ENCODE peak calls at places on chromosomes 13 and 19, in ten cellular contexts. D is stimulated activated CD4-positive, alpha-beta T cell treated with anti-CD3 and anti-CD28 coated beads, TNF-alpha, amount 100 ng/mL, for 1 hour; T is MM.1S; B is GM19239; J is dermis blood vessel endothelial cell; I is lower leg skin; P is T-helper 1 cell; U is globus pallidus; O is NCI-H774; E is kidney glomerular epithelial cell. M is an unnamed sample.

GRCh38 chr13:45242070-45242469 is 41.2 kb upstream of the KCTD4 start:
- DNase-seq in D (no peak), T (no peak), B (no peak), J (peak; percentile 60), I (no peak), P (no peak), U (no peak), O (no peak), E (no peak), M (peak; percentile 63)

GRCh38 chr19:55319786-55320185 is 5.4 kb downstream of the TMEM150B start:
- DNase-seq in D (no peak), T (no peak), B (no peak), J (peak; percentile 59), I (no peak), P (no peak), U (peak; percentile 26), O (no peak), E (no peak), M (peak; percentile 53)

GRCh38 chr19:16442386-16443276 is 29.1 kb downstream of the EPS15L1 start:
- DNase-seq in D (no peak), T (no peak), B (no peak), J (peak; percentile 52), I (no peak), P (no peak), U (no peak), O (peak; percentile 89), E (no peak), M (no peak)

GRCh38 chr19:40716031-40716654 is 543 bp downstream of the COQ8B start:
- DNase-seq in D (peak; percentile 48), T (no peak), B (no peak), J (peak; percentile 86), I (peak; percentile 76), P (peak; percentile 43), U (peak; percentile 22), O (no peak), E (peak; percentile 98), M (no peak)

GRCh38 chr19:48739835-48740704 is at the start of gene RASIP1:
- DNase-seq in D (no peak), T (no peak), B (no peak), J (peak; percentile 77), I (no peak), P (no peak), U (no peak), O (no peak), E (no peak), M (no peak)

GRCh38 chr13:59745395-59745788 is 418.3 kb downstream of the DIAPH3 start:
- DNase-seq in D (no peak), T (no peak), B (no peak), J (no peak), I (no peak), P (no peak), U (no peak), O (no peak), E (peak; percentile 29), M (no peak)

GRCh38 chr19:16180611-16181010 is 4.6 kb upstream of the FAM32A start:
- DNase-seq in D (no peak), T (no peak), B (no peak), J (no peak), I (no peak), P (no peak), U (no peak), O (no peak), E (no peak), M (no peak)

GRCh38 chr13:99987180-99988047 is 5.8 kb downstream of the ZIC2 start:
- DNase-seq in D (no peak), T (no peak), B (no peak), J (no peak), I (no peak), P (no peak), U (no peak), O (no peak), E (no peak), M (peak; percentile 83)

GRCh38 chr13:35994131-35994966 is 136.8 kb downstream of the DCLK1 start:
- DNase-seq in D (no peak), T (no peak), B (no peak), J (no peak), I (no peak), P (no peak), U (no peak), O (no peak), E (peak; percentile 45), M (peak; percentile 86)

GRCh38 chr13:22357132-22357531 is 686.3 kb downstream of the FGF9 start:
- DNase-seq in D (no peak), T (no peak), B (no peak), J (no peak), I (no peak), P (no peak), U (no peak), O (no peak), E (no peak), M (no peak)

GRCh38 chr19:3185482-3186376 is at the start of gene NCLN:
- DNase-seq in D (peak; percentile 89), T (peak; percentile 96), B (peak; percentile 86), J (peak; percentile 97), I (peak; percentile 94), P (peak; percentile 90), U (peak; percentile 98), O (peak; percentile 89), E (peak; percentile 99), M (peak; percentile 96)

GRCh38 chr19:1453525-1454371 is 3.8 kb downstream of the APC2 start:
- DNase-seq in D (no peak), T (no peak), B (no peak), J (peak; percentile 31), I (no peak), P (no peak), U (peak; percentile 99), O (peak; percentile 9), E (no peak), M (peak; percentile 60)

GRCh38 chr19:41324921-41325639 is 15.1 kb downstream of the CCDC97 start:
- DNase-seq in D (no peak), T (no peak), B (no peak), J (peak; percentile 86), I (peak; percentile 51), P (no peak), U (no peak), O (no peak), E (peak; percentile 66), M (no peak)

GRCh38 chr19:35704218-35704617 is at the start of gene ZBTB32:
- DNase-seq in D (no peak), T (no peak), B (no peak), J (peak; percentile 80), I (no peak), P (no peak), U (no peak), O (peak; percentile 3), E (peak; percentile 0), M (peak; percentile 76)

GRCh38 chr13:22861958-22862466 is 318.8 kb upstream of the SGCG start:
- DNase-seq in D (no peak), T (no peak), B (no peak), J (no peak), I (no peak), P (no peak), U (no peak), O (no peak), E (no peak), M (no peak)